ENCODE peak calls at places on chromosomes 6 and 20, in six cellular contexts. G, O, C, W, S and F are unnamed samples.

GRCh38 chr6:15449001-15449400 is 203.1 kb downstream of the JARID2 start:
- DNase-seq in G (no peak), O (no peak), C (no peak), W (no peak), S (no peak), F (no peak)

GRCh38 chr6:66522864-66523263 is 815.8 kb upstream of the EYS start:
- DNase-seq in G (no peak), O (no peak), C (no peak), W (no peak), S (no peak), F (no peak)

GRCh38 chr6:4281341-4282293 is 146.2 kb upstream of the ECI2 start:
- DNase-seq in G (peak; percentile 56), O (peak; percentile 58), C (peak; percentile 61), W (no peak), S (peak; percentile 72), F (no peak)

GRCh38 chr6:130202782-130203181 is 20.0 kb downstream of the SAMD3 start:
- DNase-seq in G (no peak), O (peak; percentile 16), C (no peak), W (no peak), S (no peak), F (no peak)

GRCh38 chr6:32679501-32679900 is 13.0 kb upstream of the HLA-DQB1 start:
- DNase-seq in G (no peak), O (no peak), C (no peak), W (no peak), S (no peak), F (no peak)

GRCh38 chr6:155254139-155254538 is 9.7 kb upstream of the CLDN20 start:
- DNase-seq in G (no peak), O (no peak), C (peak; percentile 24), W (no peak), S (no peak), F (no peak)

GRCh38 chr6:160387887-160388286 is 39.7 kb downstream of the SLC22A3 start:
- DNase-seq in G (no peak), O (no peak), C (no peak), W (no peak), S (no peak), F (no peak)

GRCh38 chr6:30612213-30612612 is 4.8 kb downstream of the PPP1R10 start:
- DNase-seq in G (no peak), O (no peak), C (no peak), W (no peak), S (no peak), F (no peak)

GRCh38 chr20:63635431-63636141 is 8.7 kb upstream of the GMEB2 start:
- DNase-seq in G (peak; percentile 41), O (peak; percentile 59), C (no peak), W (no peak), S (no peak), F (no peak)

GRCh38 chr6:25041676-25042598 is 106.2 kb upstream of the RIPOR2 start:
- DNase-seq in G (no peak), O (peak; percentile 30), C (no peak), W (no peak), S (no peak), F (no peak)

GRCh38 chr6:113094781-113095180 is 747.7 kb downstream of the RFPL4B start:
- DNase-seq in G (no peak), O (no peak), C (no peak), W (no peak), S (no peak), F (no peak)

GRCh38 chr6:44788387-44788981 is 401.0 kb downstream of the CDC5L start:
- DNase-seq in G (no peak), O (no peak), C (no peak), W (no peak), S (no peak), F (no peak)

GRCh38 chr6:159691963-159692287 is 1.1 kb downstream of the SOD2 start:
- DNase-seq in G (no peak), O (no peak), C (no peak), W (peak; percentile 34), S (no peak), F (no peak)

GRCh38 chr6:158233214-158233795 is 65.2 kb downstream of the GTF2H5 start:
- DNase-seq in G (no peak), O (no peak), C (no peak), W (peak; percentile 49), S (no peak), F (no peak)

GRCh38 chr6:103797738-103798137 is 1062.0 kb downstream of the HACE1 start:
- DNase-seq in G (no peak), O (no peak), C (no peak), W (no peak), S (no peak), F (no peak)

GRCh38 chr6:168032383-168032760 is 34.9 kb downstream of the KIF25 start:
- DNase-seq in G (no peak), O (no peak), C (no peak), W (no peak), S (no peak), F (no peak)

GRCh38 chr6:56902551-56903464 is 52.1 kb upstream of the BEND6 start:
- DNase-seq in G (no peak), O (no peak), C (no peak), W (peak; percentile 25), S (no peak), F (no peak)

GRCh38 chr6:42239333-42239732 is 21.7 kb upstream of the MRPS10 start:
- DNase-seq in G (no peak), O (no peak), C (no peak), W (no peak), S (no peak), F (no peak)

GRCh38 chr6:106913111-106913510 is 61.4 kb downstream of the CD24 start:
- DNase-seq in G (no peak), O (peak; percentile 55), C (no peak), W (no peak), S (no peak), F (no peak)

GRCh38 chr6:88982720-88983119 is 19.3 kb upstream of the RNGTT start:
- DNase-seq in G (peak; percentile 56), O (no peak), C (no peak), W (peak; percentile 55), S (peak; percentile 84), F (peak; percentile 71)

DNA sequence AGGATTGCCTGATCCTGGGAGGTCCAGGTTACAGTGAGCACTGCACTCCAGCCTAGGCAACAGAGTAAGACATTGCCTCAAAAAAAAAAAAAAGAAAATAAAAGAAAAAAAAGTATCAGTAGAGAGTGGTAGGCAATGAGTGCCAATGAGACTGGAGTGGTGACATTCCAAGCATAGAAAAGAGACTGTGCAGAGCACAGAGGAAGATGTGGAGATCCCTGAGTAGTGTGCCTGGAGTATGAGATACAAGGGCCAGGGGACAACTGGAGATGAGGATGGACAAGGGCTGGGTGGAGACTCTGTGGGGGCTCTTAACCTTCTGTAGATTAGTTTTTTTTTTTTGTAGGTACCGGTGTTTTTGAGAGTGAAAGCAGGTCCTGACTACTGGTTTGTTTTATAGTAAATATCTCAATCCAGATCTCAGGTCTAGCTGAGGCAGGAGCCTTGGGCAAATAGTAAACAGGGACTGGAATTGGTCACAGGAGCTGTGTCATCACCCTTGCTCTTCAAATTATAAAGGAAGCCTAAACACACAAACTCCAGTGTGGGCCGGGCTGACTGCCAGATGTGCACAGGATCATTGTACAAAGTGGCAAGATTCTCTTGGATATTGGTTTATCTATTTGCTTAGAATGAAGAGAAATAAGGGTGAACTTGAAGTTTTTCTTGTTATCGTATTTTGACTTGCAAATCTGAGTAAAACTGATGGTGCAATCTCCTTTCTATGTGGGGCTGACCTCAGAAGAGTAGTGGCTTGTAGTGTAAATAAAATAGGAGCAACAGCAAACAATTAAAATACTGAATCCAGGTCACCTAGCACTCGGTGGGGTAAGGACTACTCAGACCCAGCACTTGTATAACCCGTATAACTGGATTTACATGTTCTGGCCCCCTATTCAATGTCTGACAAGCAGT is 144.9 kb downstream of the SOX4 start:
- DNase-seq in G (no peak), O (no peak), C (no peak), W (no peak), S (no peak), F (no peak)
- H3K4me1 ChIP-seq in G (no peaks in the 10 kb centered on the region), O (no peaks in the 10 kb centered on the region), C (peaks cover 10% of the 10 kb centered on the region), W (no peaks in the 10 kb centered on the region), S (peaks cover 37% of the 10 kb centered on the region), F (no peaks in the 10 kb centered on the region)

DNA sequence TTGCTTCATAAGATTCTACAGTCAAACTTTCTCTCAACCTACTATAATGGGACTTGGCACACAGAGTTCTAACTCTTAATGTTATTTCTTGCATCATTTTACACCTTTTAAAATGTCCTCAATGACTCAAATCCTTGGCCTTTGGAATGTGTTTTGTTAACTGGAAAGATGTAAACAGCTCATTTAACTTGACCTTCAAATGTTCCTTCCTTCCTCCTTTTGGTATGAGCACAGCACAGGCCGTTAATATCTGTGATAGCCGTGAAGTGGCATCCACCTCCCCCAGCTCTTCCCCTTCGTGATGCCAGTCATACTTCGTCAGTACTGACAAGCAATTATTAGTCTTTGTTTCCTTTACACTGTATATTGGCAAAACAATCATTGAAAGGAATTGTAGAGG is 972.0 kb upstream of the CITED2 start:
- DNase-seq in G (no peak), O (no peak), C (no peak), W (no peak), S (no peak), F (no peak)
- TF ChIP-seq POLR2AphosphoS5 in G (no peak), O (no peak), C (no peak), W (no peak), S (no peak), F (no peak)

GRCh38 chr6:17396256-17396655 is 2.9 kb downstream of the CAP2 start:
- DNase-seq in G (no peak), O (no peak), C (no peak), W (no peak), S (no peak), F (no peak)

GRCh38 chr6:17395112-17395511 is 1.7 kb downstream of the CAP2 start:
- DNase-seq in G (no peak), O (no peak), C (no peak), W (peak; percentile 55), S (no peak), F (no peak)

GRCh38 chr6:17392978-17393334 is 439 bp upstream of the CAP2 start:
- DNase-seq in G (no peak), O (no peak), C (no peak), W (no peak), S (no peak), F (no peak)

GRCh38 chr6:17393335-17394191 is at the start of gene CAP2:
- DNase-seq in G (peak; percentile 28), O (peak; percentile 62), C (peak; percentile 83), W (peak; percentile 65), S (peak; percentile 93), F (peak; percentile 80)

GRCh38 chr6:17394192-17394611 is 807 bp downstream of the CAP2 start:
- DNase-seq in G (peak; percentile 28), O (peak; percentile 51), C (peak; percentile 64), W (peak; percentile 71), S (peak; percentile 76), F (no peak)
- TF ChIP-seq EP300 in G (no peak), O (no peak), C (no peak), W (no peak), S (no peak), F (no peak)

DNA sequence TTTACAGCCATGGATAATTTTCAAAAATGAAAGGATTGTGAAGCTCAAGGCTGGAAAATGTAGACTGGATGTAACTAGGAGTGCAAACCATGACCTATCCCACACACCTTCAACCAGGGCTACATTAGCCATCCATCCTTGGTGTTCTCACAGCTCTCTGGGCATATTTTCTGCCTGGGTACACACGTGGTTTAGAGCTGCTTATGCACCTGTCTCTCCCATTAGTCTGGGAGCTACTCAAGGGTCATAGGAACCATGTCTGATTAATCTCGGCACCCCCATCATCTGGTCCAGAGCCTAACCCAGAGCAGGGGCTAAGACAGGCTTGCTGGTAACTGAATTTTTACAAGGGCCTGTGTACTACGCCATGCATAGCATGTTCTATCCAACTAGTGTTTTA is 25.2 kb upstream of the FAM83C start:
- DNase-seq in G (no peak), O (no peak), C (no peak), W (no peak), S (no peak), F (no peak)
- H3K4me1 ChIP-seq in G (peaks cover 14% of the 10 kb centered on the region), O (peaks cover 34% of the 10 kb centered on the region), C (peaks cover 3% of the 10 kb centered on the region), W (peaks cover 28% of the 10 kb centered on the region), S (peaks cover 59% of the 10 kb centered on the region), F (peaks cover 16% of the 10 kb centered on the region)

GRCh38 chr6:69019832-69020231 is 384.8 kb downstream of the ADGRB3 start:
- DNase-seq in G (no peak), O (no peak), C (no peak), W (no peak), S (no peak), F (no peak)
- TF ChIP-seq POLR2AphosphoS5 in G (no peak), O (no peak), C (no peak), W (no peak), S (no peak), F (no peak)